ENCODE peak calls at places on chromosomes 11 and 22, in nine cellular contexts. S, J, V, U, P, G, Q, F and N are unnamed samples.

GRCh38 chr11:133833899-133834296 is 11.4 kb downstream of the SPATA19 start:
- DNase-seq in S (no peak), J (no peak), V (no peak), U (no peak), P (no peak), G (no peak), Q (no peak), F (no peak), N (no peak)

GRCh38 chr11:126359431-126360048 is 4.1 kb downstream of the ST3GAL4 start:
- DNase-seq in S (no peak), J (peak), V (no peak), U (peak), P (peak), G (peak), Q (peak), F (no peak), N (no peak)

GRCh38 chr11:126929186-126930085 is 71.1 kb downstream of the KIRREL3 start:
- DNase-seq in S (no peak), J (no peak), V (no peak), U (no peak), P (no peak), G (no peak), Q (no peak), F (no peak), N (no peak)

GRCh38 chr11:46628961-46629360 is 11.6 kb downstream of the ATG13 start:
- DNase-seq in S (no peak), J (no peak), V (no peak), U (no peak), P (no peak), G (no peak), Q (no peak), F (no peak), N (no peak)

GRCh38 chr11:105456950-105457349 is 152.9 kb upstream of the GRIA4 start:
- DNase-seq in S (no peak), J (no peak), V (no peak), U (no peak), P (no peak), G (no peak), Q (no peak), F (no peak), N (no peak)

GRCh38 chr11:34205326-34206035 is 100.1 kb downstream of the NAT10 start:
- DNase-seq in S (no peak), J (no peak), V (no peak), U (no peak), P (no peak), G (no peak), Q (no peak), F (no peak), N (no peak)

GRCh38 chr22:29080061-29080975 is 7.5 kb downstream of the KREMEN1 start:
- DNase-seq in S (no peak), J (peak), V (no peak), U (peak), P (no peak), G (no peak), Q (no peak), F (no peak), N (no peak)

GRCh38 chr22:38504731-38505594 is 1.1 kb downstream of the DDX17 start:
- DNase-seq in S (no peak), J (no peak), V (no peak), U (peak), P (peak), G (peak), Q (peak), F (peak), N (peak)

GRCh38 chr11:32706985-32707736 is 87.3 kb downstream of the CCDC73 start:
- DNase-seq in S (no peak), J (no peak), V (peak), U (no peak), P (no peak), G (no peak), Q (no peak), F (no peak), N (no peak)

GRCh38 chr11:7844521-7844920 is 47.8 kb upstream of the OR5P2 start:
- DNase-seq in S (no peak), J (no peak), V (no peak), U (no peak), P (no peak), G (no peak), Q (no peak), F (no peak), N (no peak)

GRCh38 chr11:59358595-59358994 is at the start of gene OR5AN1:
- DNase-seq in S (no peak), J (no peak), V (no peak), U (no peak), P (no peak), G (no peak), Q (no peak), F (no peak), N (no peak)

GRCh38 chr11:35035894-35036408 is 103.0 kb upstream of the CD44 start:
- DNase-seq in S (no peak), J (no peak), V (peak), U (no peak), P (no peak), G (no peak), Q (no peak), F (no peak), N (no peak)

GRCh38 chr11:123145220-123145619 is 49.8 kb downstream of the CLMP start:
- DNase-seq in S (no peak), J (no peak), V (no peak), U (no peak), P (no peak), G (no peak), Q (no peak), F (no peak), N (no peak)

GRCh38 chr22:47161631-47162030 is 399.2 kb downstream of the TBC1D22A start:
- DNase-seq in S (no peak), J (no peak), V (no peak), U (no peak), P (peak), G (no peak), Q (peak), F (no peak), N (peak)

GRCh38 chr11:36311926-36312592 is 16.0 kb downstream of the PRR5L start:
- DNase-seq in S (no peak), J (no peak), V (no peak), U (no peak), P (no peak), G (no peak), Q (no peak), F (no peak), N (no peak)

GRCh38 chr11:20097319-20098221 is 62.7 kb downstream of the DBX1 start:
- DNase-seq in S (no peak), J (no peak), V (no peak), U (no peak), P (no peak), G (no peak), Q (peak), F (no peak), N (no peak)

GRCh38 chr22:39900306-39901227 is at the start of gene GRAP2:
- DNase-seq in S (no peak), J (no peak), V (peak), U (no peak), P (peak), G (no peak), Q (no peak), F (no peak), N (peak)

GRCh38 chr22:29470159-29470855 is 9.7 kb upstream of the NEFH start:
- DNase-seq in S (no peak), J (peak), V (no peak), U (peak), P (peak), G (peak), Q (no peak), F (peak), N (peak)

GRCh38 chr11:122601131-122602125 is 54.1 kb upstream of the UBASH3B start:
- DNase-seq in S (no peak), J (peak), V (no peak), U (no peak), P (no peak), G (no peak), Q (peak), F (no peak), N (no peak)

GRCh38 chr11:122732342-122733300 is 77.1 kb downstream of the UBASH3B start:
- DNase-seq in S (no peak), J (no peak), V (no peak), U (no peak), P (no peak), G (no peak), Q (no peak), F (no peak), N (no peak)

GRCh38 chr22:27911329-27911728 is 7.7 kb downstream of the PITPNB start:
- DNase-seq in S (no peak), J (no peak), V (no peak), U (no peak), P (no peak), G (no peak), Q (no peak), F (no peak), N (no peak)

GRCh38 chr11:29019960-29020683 is 911.9 kb downstream of the METTL15 start:
- DNase-seq in S (no peak), J (no peak), V (no peak), U (no peak), P (no peak), G (no peak), Q (no peak), F (no peak), N (no peak)

GRCh38 chr22:27474112-27474571 is 327.4 kb downstream of the MN1 start:
- DNase-seq in S (no peak), J (no peak), V (no peak), U (no peak), P (no peak), G (no peak), Q (no peak), F (no peak), N (no peak)

GRCh38 chr11:72041364-72042058 is 38.8 kb downstream of the NUMA1 start:
- DNase-seq in S (no peak), J (peak), V (no peak), U (peak), P (peak), G (peak), Q (peak), F (peak), N (peak)

GRCh38 chr11:119396835-119397234 is 15.3 kb upstream of the USP2 start:
- DNase-seq in S (no peak), J (no peak), V (no peak), U (no peak), P (no peak), G (no peak), Q (no peak), F (no peak), N (no peak)

GRCh38 chr11:43575931-43576833 is 104.4 kb upstream of the HSD17B12 start:
- DNase-seq in S (no peak), J (no peak), V (no peak), U (no peak), P (no peak), G (no peak), Q (no peak), F (no peak), N (no peak)

GRCh38 chr11:16844268-16844667 is 105.8 kb downstream of the C11orf58 start:
- DNase-seq in S (no peak), J (no peak), V (no peak), U (no peak), P (no peak), G (no peak), Q (no peak), F (no peak), N (no peak)

GRCh38 chr22:44130076-44130711 is 50.5 kb upstream of the PARVG start:
- DNase-seq in S (no peak), J (no peak), V (no peak), U (no peak), P (no peak), G (no peak), Q (no peak), F (no peak), N (no peak)

GRCh38 chr11:93131709-93132108 is 66.1 kb downstream of the SLC36A4 start:
- DNase-seq in S (no peak), J (no peak), V (no peak), U (no peak), P (no peak), G (no peak), Q (no peak), F (no peak), N (no peak)

GRCh38 chr11:13110929-13111812 is 102.1 kb downstream of the RASSF10 start:
- DNase-seq in S (no peak), J (no peak), V (no peak), U (no peak), P (no peak), G (peak), Q (no peak), F (no peak), N (no peak)

GRCh38 chr11:47786373-47786772 is 19.2 kb upstream of the FNBP4 start:
- DNase-seq in S (no peak), J (no peak), V (no peak), U (no peak), P (no peak), G (peak), Q (no peak), F (no peak), N (no peak)

GRCh38 chr11:45436966-45437365 is 150.8 kb upstream of the SYT13 start:
- DNase-seq in S (no peak), J (no peak), V (no peak), U (no peak), P (no peak), G (no peak), Q (no peak), F (no peak), N (no peak)

GRCh38 chr11:120587299-120587698 is 75.8 kb downstream of the GRIK4 start:
- DNase-seq in S (no peak), J (no peak), V (no peak), U (no peak), P (no peak), G (no peak), Q (no peak), F (no peak), N (no peak)

GRCh38 chr22:17562906-17563870 is at the start of gene SLC25A18:
- DNase-seq in S (no peak), J (no peak), V (no peak), U (no peak), P (peak), G (peak), Q (peak), F (no peak), N (no peak)

GRCh38 chr11:70590356-70590991 is 192.1 kb downstream of the CTTN start:
- DNase-seq in S (no peak), J (no peak), V (no peak), U (no peak), P (no peak), G (no peak), Q (no peak), F (no peak), N (no peak)

GRCh38 chr11:66842501-66842895 is 743 bp upstream of the RCE1 start:
- DNase-seq in S (no peak), J (no peak), V (no peak), U (no peak), P (no peak), G (no peak), Q (no peak), F (no peak), N (no peak)

GRCh38 chr11:19953342-19953741 is 206.9 kb downstream of the DBX1 start:
- DNase-seq in S (no peak), J (no peak), V (no peak), U (no peak), P (no peak), G (no peak), Q (no peak), F (no peak), N (no peak)

GRCh38 chr11:47571895-47572294 is 6.5 kb downstream of the PTPMT1 start:
- DNase-seq in S (no peak), J (no peak), V (no peak), U (no peak), P (no peak), G (no peak), Q (no peak), F (no peak), N (no peak)

GRCh38 chr11:64998690-64999431 is 2.1 kb upstream of the BATF2 start:
- DNase-seq in S (no peak), J (no peak), V (no peak), U (no peak), P (peak), G (no peak), Q (no peak), F (no peak), N (peak)

GRCh38 chr11:64994318-64994717 is 2.5 kb downstream of the BATF2 start:
- DNase-seq in S (no peak), J (no peak), V (no peak), U (no peak), P (no peak), G (no peak), Q (no peak), F (no peak), N (no peak)

GRCh38 chr11:64996327-64996709 is 453 bp downstream of the BATF2 start:
- DNase-seq in S (no peak), J (no peak), V (no peak), U (no peak), P (no peak), G (no peak), Q (no peak), F (no peak), N (no peak)

GRCh38 chr11:64998141-64998540 is 1.4 kb upstream of the BATF2 start:
- DNase-seq in S (no peak), J (no peak), V (no peak), U (no peak), P (peak), G (no peak), Q (no peak), F (no peak), N (no peak)

GRCh38 chr11:64996710-64997380 is at the start of gene BATF2:
- DNase-seq in S (no peak), J (peak), V (no peak), U (peak), P (peak), G (peak), Q (peak), F (peak), N (peak)
- H3K4me3 ChIP-seq in S (peak), J (no peak), V (peak), U (peak), P (peak), G (peak), Q (peak), F (peak), N (peak)

GRCh38 chr11:2827256-2827655 is 58.3 kb downstream of the CDKN1C start:
- DNase-seq in S (no peak), J (no peak), V (no peak), U (no peak), P (no peak), G (no peak), Q (no peak), F (no peak), N (no peak)
- TF ChIP-seq CTCF in S (no peak), J (no peak), V (no peak), U (no peak), P (no peak), G (no peak), Q (no peak), F (no peak), N (no peak)

DNA sequence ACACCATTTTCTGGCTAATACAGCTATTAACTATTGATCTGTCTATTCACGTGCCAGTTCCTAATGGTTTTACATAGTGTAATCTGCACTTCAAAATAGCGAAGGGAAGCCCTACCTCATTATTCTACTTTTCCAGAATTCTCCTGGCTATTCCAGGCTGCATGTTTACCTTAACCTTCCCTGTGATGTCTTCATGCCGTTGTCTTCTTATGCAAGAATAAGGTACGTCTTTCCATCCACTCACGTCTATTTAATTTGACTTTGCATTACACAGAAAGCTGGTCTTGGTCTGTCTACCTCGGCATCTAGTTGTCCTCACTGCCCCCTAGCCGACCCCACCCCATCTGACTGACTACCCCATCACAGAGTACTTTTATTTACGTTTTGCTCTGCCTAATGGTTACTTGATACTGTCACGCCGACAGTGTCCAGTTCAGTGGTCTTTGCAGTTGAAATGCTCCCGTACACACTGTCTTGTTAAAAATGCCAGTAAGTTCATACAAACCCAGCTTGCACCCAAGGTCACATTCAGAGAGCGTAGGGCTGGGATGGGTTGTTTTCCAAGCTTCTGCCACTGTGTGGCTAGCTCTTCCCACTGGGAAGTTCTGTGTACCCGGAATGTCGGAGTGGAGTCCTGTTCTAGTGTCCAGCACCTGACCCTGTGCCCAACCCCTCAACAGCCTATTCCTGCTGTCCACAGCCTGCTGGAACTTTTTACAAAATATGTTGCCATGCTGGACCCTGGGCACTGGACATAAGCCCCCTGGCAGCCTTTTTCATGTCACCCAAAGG is 15.0 kb downstream of the NEAT1 start:
- DNase-seq in S (no peak), J (peak), V (no peak), U (peak), P (peak), G (peak), Q (peak), F (peak), N (peak)
- TF ChIP-seq POLR2A in S (no peak), J (no peak), V (peak), U (no peak), P (peak), G (peak), Q (no peak), F (peak), N (no peak)

GRCh38 chr11:64643258-64643881 is 52.4 kb downstream of the SLC22A12 start:
- DNase-seq in S (no peak), J (no peak), V (no peak), U (no peak), P (no peak), G (no peak), Q (peak), F (no peak), N (no peak)

GRCh38 chr11:64642876-64643257 is 51.8 kb downstream of the SLC22A12 start:
- DNase-seq in S (no peak), J (no peak), V (no peak), U (no peak), P (no peak), G (no peak), Q (no peak), F (no peak), N (no peak)

GRCh38 chr11:64644348-64645242 is 53.6 kb downstream of the SLC22A12 start:
- DNase-seq in S (no peak), J (no peak), V (no peak), U (no peak), P (no peak), G (no peak), Q (no peak), F (no peak), N (no peak)

GRCh38 chr11:64642418-64642735 is 51.4 kb downstream of the SLC22A12 start:
- DNase-seq in S (no peak), J (no peak), V (no peak), U (no peak), P (no peak), G (no peak), Q (no peak), F (no peak), N (no peak)

DNA sequence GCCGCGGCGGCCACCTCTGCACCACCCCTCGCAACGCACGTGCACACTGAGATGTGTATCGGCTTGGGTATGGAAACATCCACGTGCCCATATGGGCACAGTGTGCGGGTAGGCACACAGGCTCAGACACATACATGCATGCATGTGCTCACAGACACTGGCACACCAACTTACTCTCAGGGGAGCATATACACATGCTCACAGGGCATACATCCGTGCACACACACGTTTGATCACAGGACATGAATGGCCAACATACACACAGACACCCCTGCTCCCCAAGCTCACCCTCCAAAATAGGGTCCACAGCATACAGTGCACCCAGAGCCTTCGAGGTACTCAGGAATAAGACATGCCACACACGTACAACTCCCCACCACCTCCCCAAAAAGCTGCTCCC is 52.9 kb downstream of the SLC22A12 start:
- DNase-seq in S (no peak), J (no peak), V (no peak), U (no peak), P (no peak), G (no peak), Q (no peak), F (no peak), N (no peak)
- H3K4me3 ChIP-seq in S (no peak), J (no peak), V (no peak), U (no peak), P (no peak), G (no peak), Q (peak), F (no peak), N (peak)

DNA sequence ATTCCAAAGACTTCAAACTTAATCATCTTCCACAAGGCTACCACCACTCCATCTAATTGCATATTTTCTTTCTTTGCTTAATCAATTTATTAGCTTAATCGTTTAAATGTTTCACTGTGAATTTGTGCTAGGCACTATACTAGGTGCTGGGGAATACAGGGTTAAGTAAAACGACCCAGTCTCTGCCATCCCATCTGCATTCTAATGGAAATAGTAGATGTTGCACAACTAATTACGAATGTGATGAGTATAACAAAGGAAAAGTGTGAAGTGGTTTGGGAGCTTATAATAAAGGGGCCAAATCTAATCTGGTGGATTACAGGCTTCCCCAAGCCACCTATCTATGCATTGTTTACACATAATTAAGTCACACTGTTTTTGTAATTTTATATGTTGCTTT is 147.1 kb downstream of the FAM181B start:
- DNase-seq in S (no peak), J (no peak), V (no peak), U (no peak), P (no peak), G (no peak), Q (no peak), F (no peak), N (no peak)
- TF ChIP-seq CTCF in S (no peak), J (no peak), V (no peak), U (no peak), P (no peak), G (no peak), Q (no peak), F (no peak), N (no peak)